ENCODE peak calls at places on chromosomes 1 and 21, in five cellular contexts. U, X, M, G and O are unnamed samples.

GRCh38 chr1:165543651-165544452 is at the start of gene LRRC52:
- DNase-seq in G (no peak), X (peak; percentile 2), U (no peak), M (no peak), O (peak; percentile 92)

GRCh38 chr1:235943581-235944114 is 76.9 kb upstream of the LYST start:
- DNase-seq in X (peak; percentile 93), G (no peak), U (no peak), M (no peak), O (no peak)

GRCh38 chr1:43541721-43542401 is 11.2 kb downstream of the PTPRF start:
- DNase-seq in G (peak; percentile 85), X (no peak), U (peak; percentile 76), M (no peak), O (peak; percentile 72)

GRCh38 chr1:93638981-93639380 is 42.7 kb downstream of the BCAR3 start:
- DNase-seq in M (no peak), X (no peak), G (no peak), U (no peak), O (no peak)

GRCh38 chr1:116224561-116224960 is 113.4 kb downstream of the MAB21L3 start:
- DNase-seq in X (no peak), G (no peak), U (no peak), M (no peak), O (no peak)

GRCh38 chr1:52667290-52667689 is 30.9 kb downstream of the COA7 start:
- DNase-seq in X (no peak), M (no peak), U (no peak), G (no peak), O (no peak)

GRCh38 chr1:88697503-88697902 is 13.4 kb downstream of the PKN2 start:
- DNase-seq in G (no peak), X (peak; percentile 45), M (no peak), U (no peak), O (no peak)

GRCh38 chr1:156465747-156466365 is 34.7 kb downstream of the MEF2D start:
- DNase-seq in U (no peak), X (no peak), M (no peak), G (no peak), O (no peak)

GRCh38 chr1:178725603-178726517 is 816 bp downstream of the RALGPS2 start:
- DNase-seq in G (peak; percentile 87), X (peak; percentile 88), M (peak; percentile 22), U (peak; percentile 44), O (peak; percentile 41)

GRCh38 chr1:164557270-164557669 is 1.7 kb upstream of the PBX1 start:
- DNase-seq in M (no peak), U (no peak), G (no peak), X (no peak), O (no peak)

GRCh38 chr1:115829023-115829674 is 11.8 kb downstream of the NHLH2 start:
- DNase-seq in X (peak; percentile 87), G (peak; percentile 29), U (peak; percentile 42), M (no peak), O (no peak)

GRCh38 chr1:226654046-226654445 is 85.0 kb downstream of the ITPKB start:
- DNase-seq in U (no peak), X (peak; percentile 64), M (no peak), G (no peak), O (no peak)

GRCh38 chr1:76256289-76257223 is 182.0 kb downstream of the ST6GALNAC3 start:
- DNase-seq in G (no peak), U (no peak), X (no peak), M (no peak), O (no peak)

GRCh38 chr1:71240656-71241055 is 159.8 kb upstream of the ZRANB2 start:
- DNase-seq in M (no peak), U (no peak), X (no peak), G (no peak), O (no peak)

GRCh38 chr21:43278359-43278758 is 109.6 kb downstream of the CRYAA start:
- DNase-seq in M (no peak), U (no peak), X (no peak), G (no peak), O (no peak)

GRCh38 chr1:21763694-21764419 is 19.1 kb downstream of the USP48 start:
- DNase-seq in G (no peak), M (no peak), X (no peak), U (no peak), O (no peak)

GRCh38 chr1:108570128-108570527 is 10.2 kb downstream of the EEIG2 start:
- DNase-seq in G (no peak), M (no peak), U (no peak), X (peak; percentile 55), O (no peak)

GRCh38 chr1:221611930-221612777 is 129.7 kb downstream of the DUSP10 start:
- DNase-seq in G (peak; percentile 25), X (peak; percentile 98), U (peak; percentile 83), M (no peak), O (peak; percentile 81)

GRCh38 chr1:246784621-246785535 is 60.7 kb downstream of the SCCPDH start:
- DNase-seq in G (no peak), M (no peak), U (no peak), X (peak; percentile 15), O (no peak)

GRCh38 chr1:98059616-98060015 is 138.8 kb upstream of the DPYD start:
- DNase-seq in U (no peak), M (no peak), G (no peak), X (peak; percentile 25), O (no peak)

GRCh38 chr1:32240140-32240951 is 6.7 kb upstream of the FAM167B start:
- DNase-seq in M (no peak), U (peak; percentile 79), X (peak; percentile 78), G (peak; percentile 87), O (peak; percentile 39)

GRCh38 chr1:203075249-203076030 is 10.4 kb downstream of the MYOG start:
- DNase-seq in U (no peak), X (no peak), M (no peak), G (no peak), O (no peak)

GRCh38 chr1:212179394-212180076 is 105.7 kb upstream of the PPP2R5A start:
- DNase-seq in X (peak; percentile 90), G (no peak), M (no peak), U (no peak), O (no peak)

GRCh38 chr21:27519357-27519756 is 552.5 kb upstream of the ADAMTS5 start:
- DNase-seq in U (no peak), M (no peak), X (peak; percentile 71), G (no peak), O (no peak)

GRCh38 chr1:53966794-53967193 is 20.6 kb downstream of the LRRC42 start:
- DNase-seq in G (no peak), U (no peak), M (no peak), X (no peak), O (no peak)

GRCh38 chr1:12161662-12162458 is 4.9 kb upstream of the TNFRSF1B start:
- DNase-seq in G (peak; percentile 86), X (peak; percentile 97), M (no peak), U (peak; percentile 86), O (peak; percentile 74)

GRCh38 chr21:18529253-18529652 is 125.7 kb upstream of the TMPRSS15 start:
- DNase-seq in M (no peak), U (no peak), X (peak; percentile 13), G (no peak), O (no peak)

GRCh38 chr1:183590225-183591191 is at the start of gene NCF2:
- DNase-seq in M (no peak), G (peak; percentile 42), U (no peak), X (peak; percentile 55), O (no peak)

GRCh38 chr1:35122311-35122710 is 43.1 kb downstream of the ZMYM1 start:
- DNase-seq in M (no peak), X (no peak), U (no peak), G (no peak), O (no peak)

GRCh38 chr1:224696891-224697765 is 81.0 kb downstream of the CNIH3 start:
- DNase-seq in G (no peak), M (no peak), U (no peak), X (peak; percentile 77), O (no peak)

GRCh38 chr1:82788038-82788437 is 987.3 kb downstream of the ADGRL2 start:
- DNase-seq in U (no peak), M (no peak), G (no peak), X (no peak), O (no peak)

GRCh38 chr1:27934818-27935549 is at the start of gene SMPDL3B:
- DNase-seq in M (no peak), G (peak; percentile 85), X (peak; percentile 55), U (no peak), O (no peak)

GRCh38 chr1:245298781-245299180 is 144.0 kb downstream of the KIF26B start:
- DNase-seq in U (no peak), G (no peak), M (no peak), X (peak; percentile 36), O (no peak)

GRCh38 chr1:14143777-14144176 is 443.8 kb downstream of the PRDM2 start:
- DNase-seq in M (no peak), G (no peak), X (no peak), U (no peak), O (no peak)